ENCODE peak calls at places on chromosomes 4 and X, in four cellular contexts. V is CD8-positive, alpha-beta memory T cell; T is CD4-positive, alpha-beta memory T cell; C is pancreas. W is an unnamed sample.

GRCh38 chr4:68070302-68070701 is 59.4 kb downstream of the TMPRSS11F start:
- DNase-seq in V (no peak), T (no peak), C (no peak), W (no peak)

GRCh38 chrX:3136161-3136961 is 95.1 kb downstream of the ARSF start:
- DNase-seq in V (no peak), T (no peak), C (no peak), W (no peak)

GRCh38 chrX:74230094-74230493 is 73.9 kb upstream of the ZCCHC13 start:
- DNase-seq in V (no peak), T (no peak), C (no peak), W (no peak)

GRCh38 chr4:2269618-2270163 is 7.8 kb upstream of the MXD4 start:
- DNase-seq in V (no peak), T (no peak), C (no peak), W (no peak)

GRCh38 chr4:8439914-8440490 is 521 bp downstream of the ACOX3 start:
- DNase-seq in V (no peak), T (no peak), C (no peak), W (no peak)

GRCh38 chr4:122007016-122007415 is 55.2 kb upstream of the TRPC3 start:
- DNase-seq in V (no peak), T (no peak), C (no peak), W (no peak)

GRCh38 chrX:12170755-12171154 is 32.5 kb downstream of the FRMPD4 start:
- DNase-seq in V (no peak), T (no peak), C (no peak), W (no peak)

GRCh38 chrX:134572816-134573682 is 85.2 kb downstream of the PLAC1 start:
- DNase-seq in V (no peak), T (no peak), C (no peak), W (no peak)

GRCh38 chr4:55363618-55364420 is 17.8 kb downstream of the SRD5A3 start:
- DNase-seq in V (no peak), T (no peak), C (no peak), W (no peak)

GRCh38 chr4:7814451-7814850 is 125.2 kb downstream of the AFAP1 start:
- DNase-seq in V (no peak), T (no peak), C (no peak), W (no peak)

GRCh38 chr4:14196141-14196540 is 568.6 kb upstream of the BOD1L1 start:
- DNase-seq in V (no peak), T (no peak), C (peak; percentile 43), W (peak; percentile 24)

GRCh38 chr4:57342406-57342805 is 232.2 kb upstream of the IGFBP7 start:
- DNase-seq in V (no peak), T (no peak), C (no peak), W (no peak)

GRCh38 chrX:35890699-35891098 is 28.8 kb upstream of the CFAP47 start:
- DNase-seq in V (no peak), T (no peak), C (peak; percentile 57), W (peak; percentile 48)

GRCh38 chr4:4499438-4500123 is 42.3 kb downstream of the STX18 start:
- DNase-seq in V (no peak), T (no peak), C (no peak), W (no peak)

GRCh38 chr4:73447701-73448100 is 11.7 kb downstream of the AFP start:
- DNase-seq in V (no peak), T (no peak), C (no peak), W (no peak)

GRCh38 chrX:10111364-10112148 is 45.2 kb upstream of the CLCN4 start:
- DNase-seq in V (peak; percentile 46), T (peak; percentile 67), C (no peak), W (no peak)

GRCh38 chrX:124764354-124764753 is 418.0 kb downstream of the SH2D1A start:
- DNase-seq in V (no peak), T (no peak), C (no peak), W (no peak)

GRCh38 chrX:17635231-17635630 is 102.1 kb upstream of the SCML1 start:
- DNase-seq in V (no peak), T (no peak), C (no peak), W (peak; percentile 61)

GRCh38 chr4:78557841-78558240 is 6.3 kb downstream of the ANXA3 start:
- DNase-seq in V (no peak), T (no peak), C (no peak), W (no peak)

GRCh38 chr4:8044699-8045098 is 105.0 kb upstream of the AFAP1 start:
- DNase-seq in V (no peak), T (no peak), C (no peak), W (peak; percentile 36)

GRCh38 chr4:85495621-85496020 is 20.7 kb downstream of the ARHGAP24 start:
- DNase-seq in V (no peak), T (no peak), C (no peak), W (no peak)

GRCh38 chr4:83782591-83782990 is 246.7 kb downstream of the GPAT3 start:
- DNase-seq in V (no peak), T (no peak), C (no peak), W (no peak)

GRCh38 chr4:157075811-157076577 is at the start of gene GLRB:
- DNase-seq in V (no peak), T (no peak), C (peak; percentile 42), W (no peak)

GRCh38 chr4:119646347-119647071 is 17.9 kb upstream of the PDE5A start:
- DNase-seq in V (no peak), T (no peak), C (peak; percentile 43), W (no peak)

GRCh38 chr4:98493305-98493704 is 165.1 kb downstream of the TSPAN5 start:
- DNase-seq in V (no peak), T (no peak), C (no peak), W (no peak)

GRCh38 chrX:38087594-38087993 is 81.2 kb downstream of the SYTL5 start:
- DNase-seq in V (no peak), T (no peak), C (no peak), W (no peak)

GRCh38 chrX:15382809-15383208 is 1.4 kb downstream of the VEGFD start:
- DNase-seq in V (no peak), T (no peak), C (no peak), W (no peak)

GRCh38 chrX:109740076-109740809 is 7.2 kb upstream of the ACSL4 start:
- DNase-seq in V (no peak), T (no peak), C (no peak), W (no peak)

GRCh38 chr4:153936121-153936520 is 147.2 kb upstream of the SFRP2 start:
- DNase-seq in V (no peak), T (no peak), C (no peak), W (no peak)

GRCh38 chr4:70187216-70187615 is 8.3 kb upstream of the ODAM start:
- DNase-seq in V (no peak), T (no peak), C (no peak), W (no peak)

GRCh38 chr4:25795566-25796454 is 67.0 kb downstream of the SEL1L3 start:
- DNase-seq in V (no peak), T (no peak), C (no peak), W (no peak)

GRCh38 chr4:159823743-159824142 is 720.9 kb downstream of the RAPGEF2 start:
- DNase-seq in V (no peak), T (no peak), C (no peak), W (no peak)

GRCh38 chr4:14552119-14552518 is 450.2 kb upstream of the CPEB2 start:
- DNase-seq in V (no peak), T (no peak), C (no peak), W (no peak)

GRCh38 chr4:37737456-37737855 is 51.3 kb upstream of the RELL1 start:
- DNase-seq in V (no peak), T (no peak), C (no peak), W (no peak)

GRCh38 chr4:1569461-1570151 is 114.5 kb downstream of the FAM53A start:
- DNase-seq in V (no peak), T (no peak), C (peak; percentile 12), W (no peak)

DNA sequence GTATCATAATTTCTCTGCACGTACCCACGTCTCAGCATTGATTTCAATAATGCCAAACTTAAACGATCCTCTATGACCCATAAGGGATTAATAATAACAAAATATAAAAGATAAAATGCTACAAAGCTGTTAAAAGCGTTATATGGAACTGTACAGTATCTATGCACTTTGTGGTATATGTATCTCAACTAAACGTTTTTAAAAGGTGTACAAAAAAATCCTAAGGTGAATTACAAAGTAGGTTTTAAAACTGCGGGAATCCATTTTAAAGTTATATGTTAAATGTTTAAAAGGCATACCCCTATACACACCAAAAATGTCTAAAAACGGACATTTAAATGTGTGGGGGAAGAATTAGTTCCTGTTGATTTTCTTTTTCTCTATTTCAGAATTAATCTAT is 860 bp downstream of the ZNF182 start:
- DNase-seq in V (no peak), T (no peak), C (no peak), W (no peak)
- H3K4me3 ChIP-seq in V (peak overlapping the region; percentile 77), T (no peak overlapping the region), C (peak overlapping the region; percentile 37), W (peak overlapping the region; percentile 40)

DNA sequence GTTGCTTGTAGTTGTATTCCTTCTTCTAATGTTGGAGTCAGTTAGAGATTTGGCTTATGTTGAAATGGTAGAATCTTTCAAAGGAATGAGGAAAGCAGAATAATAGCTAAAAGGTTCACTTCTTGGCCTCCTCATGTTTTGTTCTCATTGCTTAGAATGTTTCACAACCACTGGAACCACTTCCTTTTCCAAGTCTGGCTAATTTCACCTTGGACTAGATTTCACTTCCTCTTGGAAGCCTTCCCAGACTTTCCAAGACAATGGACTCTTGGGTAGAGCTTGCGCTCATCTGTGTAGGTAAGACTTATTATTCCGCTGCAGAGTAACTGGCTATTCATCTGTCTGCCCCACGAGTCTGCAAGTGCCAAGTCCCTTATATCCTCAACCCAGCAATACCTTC is 8.3 kb downstream of the SPATA18 start:
- DNase-seq in V (no peak), T (no peak), C (no peak), W (peak; percentile 73)
- H3K27ac ChIP-seq in V (no peak overlapping the region), T (no peak overlapping the region), C (no peak overlapping the region), W (no peak overlapping the region)

DNA sequence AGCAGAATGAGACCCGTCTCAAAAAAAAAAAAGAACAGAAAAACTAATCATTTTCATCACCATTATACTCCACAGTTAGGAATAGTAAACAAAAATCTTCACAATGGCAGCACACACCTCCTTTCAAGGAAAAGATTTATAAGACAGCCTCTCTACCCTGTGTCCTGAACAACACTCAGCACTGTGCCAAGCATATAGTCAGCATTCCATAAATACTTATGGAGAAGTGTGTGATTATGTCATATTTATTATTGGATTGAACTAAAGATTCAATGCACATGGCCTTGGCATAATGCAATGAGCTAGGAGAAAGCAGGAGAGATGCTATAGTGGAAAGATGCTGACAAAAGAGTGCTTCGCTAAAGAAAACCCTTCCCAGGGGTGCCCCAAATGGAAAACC is 52.6 kb downstream of the FAM114A1 start:
- DNase-seq in V (no peak), T (no peak), C (no peak), W (no peak)
- H3K4me1 ChIP-seq in V (no peaks in the 10 kb centered on the region), T (peaks cover 3% of the 10 kb centered on the region), C (no peaks in the 10 kb centered on the region), W (no peaks in the 10 kb centered on the region)

DNA sequence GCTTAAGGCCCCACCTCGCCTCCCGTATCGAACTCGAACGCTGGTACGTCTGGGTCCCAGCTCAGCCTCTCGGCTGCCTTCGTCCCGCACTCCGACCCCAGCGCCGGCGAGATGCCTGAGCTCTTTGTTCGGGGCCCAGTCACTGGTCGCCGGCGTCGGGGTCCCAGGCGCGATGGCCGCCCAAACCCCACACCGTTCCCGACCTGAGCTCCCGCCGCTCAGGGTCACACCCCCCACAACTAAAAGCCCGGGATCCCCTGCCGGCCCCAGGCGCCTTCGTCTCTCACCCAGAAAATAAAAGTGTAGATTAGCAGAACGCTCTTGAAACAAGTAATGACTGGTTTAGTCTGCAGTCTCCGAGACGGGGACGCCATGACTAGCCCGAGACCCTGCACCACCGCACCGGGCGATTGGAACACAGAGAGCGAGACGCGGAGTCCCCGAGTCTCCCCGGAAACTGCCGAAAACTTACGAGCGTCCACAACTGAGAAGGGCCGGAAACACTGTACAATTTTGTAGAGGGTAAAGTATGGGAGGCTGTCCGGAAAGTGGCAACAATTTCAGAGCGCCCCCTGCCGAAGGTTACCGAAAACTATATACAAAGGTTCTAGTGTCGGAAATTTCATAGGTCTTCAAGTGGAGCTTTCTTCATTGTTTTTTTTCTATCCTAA is at the start of gene TSPAN6:
- DNase-seq in V (peak; percentile 17), T (peak; percentile 77), C (peak; percentile 75), W (peak; percentile 89)
- H3K4me3 ChIP-seq in V (peak within 1 kb of the TSS; percentile 45), T (no peak within 1 kb of the TSS), C (peak within 1 kb of the TSS; percentile 41), W (peak within 1 kb of the TSS; percentile 51)